ENCODE peak calls at places on chromosome X, in five cellular contexts. One of them, this sample, is unnamed.

GRCh38 chrX:96770315-96770714 is 85.7 kb downstream of the DIAPH2 start:
- DNase-seq in heart right ventricle: no peak
- DNase-seq in HFF-Myc: no peak
- DNase-seq in Peyer's patch: no peak
- DNase-seq in AG04450: no peak
- DNase-seq in this sample: no peak

GRCh38 chrX:137187540-137187939 is 153.7 kb upstream of the GPR101 start:
- DNase-seq in heart right ventricle: no peak
- DNase-seq in HFF-Myc: no peak
- DNase-seq in Peyer's patch: no peak
- DNase-seq in AG04450: no peak
- DNase-seq in this sample: no peak

GRCh38 chrX:44343412-44343942 is at the start of gene EFHC2:
- DNase-seq in heart right ventricle: peak
- DNase-seq in HFF-Myc: no peak
- DNase-seq in Peyer's patch: peak
- DNase-seq in AG04450: no peak
- DNase-seq in this sample: no peak

GRCh38 chrX:54530358-54530900 is 410 bp downstream of the GNL3L start:
- DNase-seq in heart right ventricle: no peak
- DNase-seq in HFF-Myc: no peak
- DNase-seq in Peyer's patch: no peak
- DNase-seq in AG04450: no peak
- DNase-seq in this sample: no peak

GRCh38 chrX:140141444-140142029 is 176.2 kb upstream of the CXorf66 start:
- DNase-seq in heart right ventricle: no peak
- DNase-seq in HFF-Myc: no peak
- DNase-seq in Peyer's patch: no peak
- DNase-seq in AG04450: no peak
- DNase-seq in this sample: peak

GRCh38 chrX:18931972-18932371 is 51.9 kb downstream of the PHKA2 start:
- DNase-seq in heart right ventricle: peak
- DNase-seq in HFF-Myc: no peak
- DNase-seq in Peyer's patch: no peak
- DNase-seq in AG04450: no peak
- DNase-seq in this sample: no peak

GRCh38 chrX:57595381-57595811 is 3.6 kb downstream of the ZXDB start:
- DNase-seq in heart right ventricle: peak
- DNase-seq in HFF-Myc: peak
- DNase-seq in Peyer's patch: no peak
- DNase-seq in AG04450: peak
- DNase-seq in this sample: no peak

GRCh38 chrX:28205905-28206304 is 224.7 kb upstream of the DCAF8L1 start:
- DNase-seq in heart right ventricle: no peak
- DNase-seq in HFF-Myc: no peak
- DNase-seq in Peyer's patch: no peak
- DNase-seq in AG04450: no peak
- DNase-seq in this sample: no peak

GRCh38 chrX:150361777-150362351 is 1.3 kb upstream of the MAMLD1 start:
- DNase-seq in heart right ventricle: no peak
- DNase-seq in HFF-Myc: no peak
- DNase-seq in Peyer's patch: no peak
- DNase-seq in AG04450: no peak
- DNase-seq in this sample: no peak

GRCh38 chrX:108945883-108946523 is 209.6 kb upstream of the IRS4 start:
- DNase-seq in heart right ventricle: no peak
- DNase-seq in HFF-Myc: no peak
- DNase-seq in Peyer's patch: no peak
- DNase-seq in AG04450: no peak
- DNase-seq in this sample: no peak

GRCh38 chrX:99001286-99001685 is 1408.8 kb downstream of the PCDH19 start:
- DNase-seq in heart right ventricle: no peak
- DNase-seq in HFF-Myc: no peak
- DNase-seq in Peyer's patch: no peak
- DNase-seq in AG04450: no peak
- DNase-seq in this sample: no peak

GRCh38 chrX:2242326-2242725 is 258.4 kb downstream of the DHRSX start:
- DNase-seq in heart right ventricle: no peak
- DNase-seq in HFF-Myc: no peak
- DNase-seq in Peyer's patch: peak
- DNase-seq in AG04450: no peak
- DNase-seq in this sample: no peak

GRCh38 chrX:14903891-14904290 is 30.7 kb downstream of the MOSPD2 start:
- DNase-seq in heart right ventricle: no peak
- DNase-seq in HFF-Myc: no peak
- DNase-seq in Peyer's patch: no peak
- DNase-seq in AG04450: no peak
- DNase-seq in this sample: no peak

GRCh38 chrX:130005408-130005807 is 23.0 kb downstream of the BCORL1 start:
- DNase-seq in heart right ventricle: no peak
- DNase-seq in HFF-Myc: no peak
- DNase-seq in Peyer's patch: no peak
- DNase-seq in AG04450: no peak
- DNase-seq in this sample: no peak

GRCh38 chrX:85243761-85244410 is at the start of the genes SATL1 and ZNF711:
- DNase-seq in heart right ventricle: peak
- DNase-seq in HFF-Myc: no peak
- DNase-seq in Peyer's patch: peak
- DNase-seq in AG04450: no peak
- DNase-seq in this sample: no peak

GRCh38 chrX:17848545-17849265 is 12.4 kb downstream of the RAI2 start:
- DNase-seq in heart right ventricle: peak
- DNase-seq in HFF-Myc: no peak
- DNase-seq in Peyer's patch: no peak
- DNase-seq in AG04450: no peak
- DNase-seq in this sample: no peak

GRCh38 chrX:140123446-140123845 is 158.1 kb upstream of the CXorf66 start:
- DNase-seq in heart right ventricle: no peak
- DNase-seq in HFF-Myc: no peak
- DNase-seq in Peyer's patch: no peak
- DNase-seq in AG04450: no peak
- DNase-seq in this sample: no peak

GRCh38 chrX:38206542-38206941 is 14.1 kb downstream of the SRPX start:
- DNase-seq in heart right ventricle: no peak
- DNase-seq in HFF-Myc: no peak
- DNase-seq in Peyer's patch: no peak
- DNase-seq in AG04450: no peak
- DNase-seq in this sample: no peak

GRCh38 chrX:134803551-134804183 is 145.4 kb upstream of the PLAC1 start:
- DNase-seq in heart right ventricle: no peak
- DNase-seq in HFF-Myc: no peak
- DNase-seq in Peyer's patch: no peak
- DNase-seq in AG04450: no peak
- DNase-seq in this sample: no peak

GRCh38 chrX:38117485-38117884 is 103.2 kb downstream of the SRPX start:
- DNase-seq in heart right ventricle: no peak
- DNase-seq in HFF-Myc: no peak
- DNase-seq in Peyer's patch: no peak
- DNase-seq in AG04450: no peak
- DNase-seq in this sample: no peak

GRCh38 chrX:51608766-51609165 is 9.9 kb downstream of the CENPVL3 start:
- DNase-seq in heart right ventricle: no peak
- DNase-seq in HFF-Myc: no peak
- DNase-seq in Peyer's patch: no peak
- DNase-seq in AG04450: no peak
- DNase-seq in this sample: no peak

GRCh38 chrX:110037181-110037580 is 34.3 kb downstream of the TMEM164 start:
- DNase-seq in heart right ventricle: no peak
- DNase-seq in HFF-Myc: no peak
- DNase-seq in Peyer's patch: no peak
- DNase-seq in AG04450: no peak
- DNase-seq in this sample: no peak

GRCh38 chrX:17744896-17745523 is 7.7 kb downstream of the SCML1 start:
- DNase-seq in heart right ventricle: no peak
- DNase-seq in HFF-Myc: no peak
- DNase-seq in Peyer's patch: no peak
- DNase-seq in AG04450: no peak
- DNase-seq in this sample: no peak

GRCh38 chrX:18424482-18425198 is 768 bp upstream of the CDKL5 start:
- DNase-seq in heart right ventricle: peak
- DNase-seq in HFF-Myc: no peak
- DNase-seq in Peyer's patch: peak
- DNase-seq in AG04450: peak
- DNase-seq in this sample: no peak

GRCh38 chrX:16788477-16788876 is 2.2 kb downstream of the TXLNG start:
- DNase-seq in heart right ventricle: no peak
- DNase-seq in HFF-Myc: no peak
- DNase-seq in Peyer's patch: no peak
- DNase-seq in AG04450: no peak
- DNase-seq in this sample: no peak

GRCh38 chrX:69808375-69808774 is 192.5 kb downstream of the EDA start:
- DNase-seq in heart right ventricle: no peak
- DNase-seq in HFF-Myc: no peak
- DNase-seq in Peyer's patch: no peak
- DNase-seq in AG04450: no peak
- DNase-seq in this sample: no peak

GRCh38 chrX:67555578-67556203 is 11.9 kb downstream of the AR start:
- DNase-seq in heart right ventricle: peak
- DNase-seq in HFF-Myc: no peak
- DNase-seq in Peyer's patch: no peak
- DNase-seq in AG04450: no peak
- DNase-seq in this sample: peak

GRCh38 chrX:118682258-118683014 is 45.0 kb upstream of the IL13RA1 start:
- DNase-seq in heart right ventricle: no peak
- DNase-seq in HFF-Myc: no peak
- DNase-seq in Peyer's patch: no peak
- DNase-seq in AG04450: no peak
- DNase-seq in this sample: no peak

GRCh38 chrX:102808336-102808735 is 87.8 kb downstream of the GPRASP3 start:
- DNase-seq in heart right ventricle: no peak
- DNase-seq in HFF-Myc: no peak
- DNase-seq in Peyer's patch: no peak
- DNase-seq in AG04450: no peak
- DNase-seq in this sample: no peak

GRCh38 chrX:16138108-16138427 is 14.7 kb downstream of the GRPR start:
- DNase-seq in heart right ventricle: no peak
- DNase-seq in HFF-Myc: no peak
- DNase-seq in Peyer's patch: no peak
- DNase-seq in AG04450: no peak
- DNase-seq in this sample: no peak

GRCh38 chrX:123860506-123860840 is 620 bp downstream of the XIAP start:
- DNase-seq in heart right ventricle: peak
- DNase-seq in HFF-Myc: no peak
- DNase-seq in Peyer's patch: no peak
- DNase-seq in AG04450: no peak
- DNase-seq in this sample: no peak

DNA sequence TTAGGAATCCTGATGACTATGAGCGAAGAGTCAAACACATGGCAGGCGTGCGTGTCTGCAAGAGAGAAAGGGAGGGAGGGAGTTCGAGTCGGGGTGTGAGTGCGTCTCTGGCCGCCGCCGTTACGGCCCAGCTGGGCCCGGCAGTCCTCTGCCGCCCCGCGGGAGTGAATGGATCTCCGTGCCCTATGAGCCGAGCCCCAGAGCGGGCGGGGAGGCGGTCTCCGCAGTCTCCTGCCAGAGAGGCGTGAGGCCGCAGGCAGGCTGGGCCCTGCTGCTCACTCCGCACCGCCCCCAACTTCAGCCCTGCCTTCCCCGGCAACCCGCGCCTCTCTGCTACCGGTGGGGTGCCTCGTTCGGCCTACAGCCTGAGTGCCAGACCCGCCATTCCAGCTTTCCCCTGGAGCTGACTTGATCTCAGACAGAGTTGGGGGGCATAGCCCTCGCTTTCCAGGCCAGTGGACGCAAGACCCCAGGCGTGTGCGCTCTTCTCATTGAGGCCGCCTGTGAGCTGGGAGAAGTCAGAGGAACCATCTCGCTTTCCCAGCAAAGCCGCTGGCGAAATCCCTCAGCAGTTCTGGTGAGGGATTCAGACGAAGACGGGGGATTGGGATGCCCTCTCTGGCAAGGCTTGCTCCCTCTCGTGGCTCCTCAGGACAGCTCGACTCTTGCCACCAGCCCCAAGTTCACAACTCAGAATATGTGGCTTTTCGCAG is 1.4 kb downstream of the SLC16A2 start:
- DNase-seq in heart right ventricle: peak
- DNase-seq in HFF-Myc: no peak
- DNase-seq in Peyer's patch: peak
- DNase-seq in AG04450: peak
- DNase-seq in this sample: no peak
- TF ChIP-seq CTCF in heart right ventricle: peak
- TF ChIP-seq CTCF in HFF-Myc: peak
- TF ChIP-seq CTCF in Peyer's patch: no peak
- TF ChIP-seq CTCF in AG04450: peak
- TF ChIP-seq CTCF in this sample: peak

DNA sequence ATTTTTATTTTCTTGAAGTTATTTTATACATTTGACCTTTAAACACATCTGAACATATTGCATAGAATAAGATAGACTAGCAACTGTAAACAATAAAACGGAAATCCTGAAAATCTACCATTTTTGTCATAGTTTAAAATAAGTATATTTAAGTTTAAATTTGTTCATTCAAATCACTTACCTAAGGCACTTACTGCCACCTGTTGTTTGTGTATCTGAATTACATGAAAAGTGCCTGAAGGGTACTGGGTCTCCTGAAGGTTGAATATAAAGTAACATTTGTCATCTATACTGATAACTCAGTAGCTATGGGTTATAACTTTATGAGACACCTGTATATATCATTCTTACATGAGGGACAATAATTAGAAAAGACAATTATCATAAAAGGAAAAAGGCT is 38.6 kb downstream of the TRPC5 start:
- DNase-seq in heart right ventricle: no peak
- DNase-seq in HFF-Myc: no peak
- DNase-seq in Peyer's patch: no peak
- DNase-seq in AG04450: no peak
- DNase-seq in this sample: peak
- TF ChIP-seq CTCF in heart right ventricle: no peak
- TF ChIP-seq CTCF in HFF-Myc: no peak
- TF ChIP-seq CTCF in Peyer's patch: no peak
- TF ChIP-seq CTCF in AG04450: no peak
- TF ChIP-seq CTCF in this sample: peak

DNA sequence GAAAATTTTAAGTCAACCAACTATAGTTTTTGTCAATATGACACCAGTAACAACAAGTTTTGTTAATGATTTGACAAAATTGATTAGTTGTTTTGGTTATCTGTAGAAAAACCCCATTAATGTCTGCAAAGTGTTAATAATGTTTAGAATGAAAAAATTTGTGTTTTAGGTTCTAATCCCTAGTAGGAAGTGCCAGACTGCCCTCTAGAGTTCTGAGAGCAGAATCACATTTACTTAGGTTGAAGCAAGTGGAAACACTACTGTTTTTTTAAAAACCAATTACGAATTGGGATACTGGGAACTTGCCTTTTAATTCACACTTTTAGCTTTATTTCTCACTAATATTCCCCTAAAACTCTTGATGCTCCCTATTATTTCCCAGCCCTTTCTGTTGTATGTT is 101.1 kb upstream of the CYLC1 start:
- DNase-seq in heart right ventricle: no peak
- DNase-seq in HFF-Myc: no peak
- DNase-seq in Peyer's patch: no peak
- DNase-seq in AG04450: no peak
- DNase-seq in this sample: no peak
- TF ChIP-seq CTCF in heart right ventricle: peak
- TF ChIP-seq CTCF in HFF-Myc: no peak
- TF ChIP-seq CTCF in Peyer's patch: no peak
- TF ChIP-seq CTCF in AG04450: no peak
- TF ChIP-seq CTCF in this sample: peak

GRCh38 chrX:124993735-124994134 is 325.9 kb upstream of the TEX13C start:
- DNase-seq in heart right ventricle: no peak
- DNase-seq in HFF-Myc: no peak
- DNase-seq in Peyer's patch: no peak
- DNase-seq in AG04450: no peak
- DNase-seq in this sample: no peak

GRCh38 chrX:124994404-124994803 is 325.3 kb upstream of the TEX13C start:
- DNase-seq in heart right ventricle: no peak
- DNase-seq in HFF-Myc: no peak
- DNase-seq in Peyer's patch: no peak
- DNase-seq in AG04450: no peak
- DNase-seq in this sample: no peak
- TF ChIP-seq CTCF in heart right ventricle: no peak
- TF ChIP-seq CTCF in HFF-Myc: no peak
- TF ChIP-seq CTCF in Peyer's patch: no peak
- TF ChIP-seq CTCF in AG04450: no peak
- TF ChIP-seq CTCF in this sample: no peak